ENCODE peak calls at places on chromosomes 16 and 17, in six cellular contexts. Q is GM12865, W is uterus, R is stomach, A is body of pancreas, U is astrocyte of the spinal cord. F is an unnamed sample.

GRCh38 chr16:52690468-52690867 is 143.5 kb upstream of the TOX3 start:
- DNase-seq in Q (no peak), W (no peak), R (no peak), A (no peak), U (no peak), F (no peak)

GRCh38 chr16:27966756-27967155 is 96.8 kb downstream of the GSG1L start:
- DNase-seq in Q (no peak), W (no peak), R (no peak), A (no peak), U (no peak), F (no peak)

GRCh38 chr17:59361916-59362810 is 30.7 kb downstream of the YPEL2 start:
- DNase-seq in Q (peak), W (no peak), R (no peak), A (no peak), U (peak), F (no peak)

GRCh38 chr16:30395155-30395991 is at the start of gene ZNF48:
- DNase-seq in Q (peak), W (peak), R (peak), A (peak), U (peak), F (peak)

GRCh38 chr16:69613283-69614154 is 47.8 kb downstream of the NFAT5 start:
- DNase-seq in Q (peak), W (no peak), R (no peak), A (peak), U (peak), F (peak)

GRCh38 chr16:66606000-66606751 is 1.7 kb downstream of the CMTM3 start:
- DNase-seq in Q (peak), W (no peak), R (no peak), A (no peak), U (no peak), F (peak)

GRCh38 chr17:68783861-68784260 is 171.3 kb downstream of the ABCA8 start:
- DNase-seq in Q (no peak), W (no peak), R (no peak), A (no peak), U (no peak), F (no peak)

GRCh38 chr17:36807496-36808180 is 129.6 kb upstream of the LHX1 start:
- DNase-seq in Q (no peak), W (no peak), R (no peak), A (no peak), U (no peak), F (no peak)

GRCh38 chr16:53022374-53022773 is 30.3 kb downstream of the CHD9NB start:
- DNase-seq in Q (peak), W (no peak), R (peak), A (peak), U (peak), F (peak)

GRCh38 chr17:67855504-67856324 is 30.4 kb downstream of the BPTF start:
- DNase-seq in Q (peak), W (no peak), R (no peak), A (no peak), U (no peak), F (no peak)

GRCh38 chr16:88634994-88635670 is 3.2 kb upstream of the IL17C start:
- DNase-seq in Q (no peak), W (no peak), R (no peak), A (no peak), U (no peak), F (no peak)

GRCh38 chr17:5821813-5822212 is 237.5 kb upstream of the NLRP1 start:
- DNase-seq in Q (no peak), W (no peak), R (no peak), A (no peak), U (no peak), F (no peak)

GRCh38 chr16:16148755-16149154 is 74.5 kb downstream of the ABCC6 start:
- DNase-seq in Q (no peak), W (no peak), R (no peak), A (no peak), U (no peak), F (no peak)

GRCh38 chr17:64920026-64920418 is 744 bp upstream of the LRRC37A3 start:
- DNase-seq in Q (peak), W (peak), R (no peak), A (no peak), U (no peak), F (peak)

GRCh38 chr17:72886622-72887021 is 205.9 kb downstream of the SLC39A11 start:
- DNase-seq in Q (peak), W (no peak), R (no peak), A (no peak), U (no peak), F (no peak)

GRCh38 chr16:46871587-46871986 is 12.6 kb upstream of the GPT2 start:
- DNase-seq in Q (no peak), W (no peak), R (no peak), A (no peak), U (no peak), F (no peak)

GRCh38 chr17:69539781-69540319 is 125.4 kb downstream of the MAP2K6 start:
- DNase-seq in Q (no peak), W (no peak), R (no peak), A (no peak), U (peak), F (no peak)

GRCh38 chr17:82097187-82097918 is 683 bp downstream of the FASN start:
- DNase-seq in Q (peak), W (peak), R (peak), A (peak), U (peak), F (peak)

GRCh38 chr17:40517981-40518380 is 16.6 kb upstream of the TNS4 start:
- DNase-seq in Q (no peak), W (peak), R (no peak), A (no peak), U (no peak), F (no peak)

GRCh38 chr17:50079334-50080095 is 15.6 kb upstream of the PDK2 start:
- DNase-seq in Q (peak), W (no peak), R (peak), A (peak), U (no peak), F (peak)

GRCh38 chr17:64008830-64009229 is 10.7 kb downstream of the PRR29 start:
- DNase-seq in Q (no peak), W (no peak), R (no peak), A (no peak), U (no peak), F (no peak)

GRCh38 chr16:66856801-66857200 is 12.6 kb downstream of the CA7 start:
- DNase-seq in Q (no peak), W (no peak), R (no peak), A (no peak), U (no peak), F (no peak)

GRCh38 chr16:79862601-79863000 is 262.1 kb upstream of the MAF start:
- DNase-seq in Q (no peak), W (no peak), R (no peak), A (no peak), U (no peak), F (no peak)

GRCh38 chr17:2239882-2240430 is 63.6 kb downstream of the SMG6 start:
- DNase-seq in Q (peak), W (peak), R (peak), A (no peak), U (peak), F (no peak)

GRCh38 chr17:80111702-80112470 is 10.5 kb downstream of the GAA start:
- DNase-seq in Q (no peak), W (no peak), R (peak), A (no peak), U (no peak), F (peak)

GRCh38 chr16:3610698-3611144 is 685 bp downstream of the SLX4 start:
- DNase-seq in Q (peak), W (no peak), R (no peak), A (no peak), U (peak), F (no peak)

GRCh38 chr17:16453493-16453851 is 38.1 kb downstream of the TRPV2 start:
- DNase-seq in Q (no peak), W (no peak), R (no peak), A (no peak), U (no peak), F (no peak)

GRCh38 chr16:14354561-14355351 is 275.3 kb downstream of the PARN start:
- DNase-seq in Q (peak), W (no peak), R (no peak), A (no peak), U (no peak), F (no peak)

GRCh38 chr17:65292430-65292829 is 155.3 kb downstream of the RGS9 start:
- DNase-seq in Q (no peak), W (no peak), R (no peak), A (no peak), U (no peak), F (no peak)

GRCh38 chr16:56617212-56618085 is 8.1 kb upstream of the MT1E start:
- DNase-seq in Q (no peak), W (peak), R (peak), A (peak), U (peak), F (no peak)

GRCh38 chr17:2192367-2193028 is 111.1 kb downstream of the SMG6 start:
- DNase-seq in Q (peak), W (no peak), R (no peak), A (no peak), U (peak), F (no peak)

GRCh38 chr17:38564869-38565268 is 40.9 kb downstream of the SRCIN1 start:
- DNase-seq in Q (no peak), W (no peak), R (no peak), A (no peak), U (no peak), F (peak)

GRCh38 chr16:6209355-6209930 is 1111.8 kb upstream of the EEF2KMT start:
- DNase-seq in Q (no peak), W (no peak), R (no peak), A (no peak), U (no peak), F (peak)

GRCh38 chr17:81397314-81398169 is 2.3 kb downstream of the BAHCC1 start:
- DNase-seq in Q (no peak), W (no peak), R (peak), A (peak), U (peak), F (peak)

GRCh38 chr16:56211471-56211944 is 20.2 kb downstream of the GNAO1 start:
- DNase-seq in Q (no peak), W (no peak), R (no peak), A (no peak), U (no peak), F (no peak)

GRCh38 chr16:15493416-15494181 is 59.2 kb downstream of the BMERB1 start:
- DNase-seq in Q (no peak), W (peak), R (no peak), A (no peak), U (peak), F (peak)

GRCh38 chr17:19331134-19331533 is 31.4 kb downstream of the B9D1 start:
- DNase-seq in Q (no peak), W (peak), R (peak), A (no peak), U (peak), F (no peak)

DNA sequence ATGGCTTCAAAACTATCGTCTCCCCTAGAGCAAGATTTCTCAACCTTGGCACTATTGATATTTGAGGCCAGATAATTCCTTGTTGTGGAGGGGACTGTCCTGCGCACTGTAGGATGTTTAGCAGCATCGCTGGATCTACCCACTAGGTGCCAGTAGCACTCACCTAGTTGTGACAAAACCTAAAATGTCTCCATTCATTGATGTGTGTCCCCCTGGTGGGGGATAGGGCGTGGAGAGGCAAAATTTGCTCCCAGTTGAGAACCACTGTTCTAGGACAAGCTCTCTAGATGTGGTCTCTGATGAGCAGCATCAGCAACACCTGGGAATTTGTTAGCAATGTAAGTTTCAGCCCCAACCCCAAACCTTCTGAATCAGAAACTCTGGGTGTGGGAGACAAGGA is 259.0 kb downstream of the XYLT1 start:
- DNase-seq in Q (peak), W (no peak), R (no peak), A (no peak), U (no peak), F (peak)
- TF ChIP-seq CTCF in Q (peak), W (peak), R (no peak), A (no peak), U (peak), F (peak)

GRCh38 chr17:76399175-76400172 is 15.1 kb downstream of the SPHK1 start:
- DNase-seq in Q (no peak), W (no peak), R (no peak), A (no peak), U (no peak), F (no peak)
- H3K4me3 ChIP-seq in Q (no peak), W (no peak), R (no peak), A (no peak), U (no peak), F (no peak)

DNA sequence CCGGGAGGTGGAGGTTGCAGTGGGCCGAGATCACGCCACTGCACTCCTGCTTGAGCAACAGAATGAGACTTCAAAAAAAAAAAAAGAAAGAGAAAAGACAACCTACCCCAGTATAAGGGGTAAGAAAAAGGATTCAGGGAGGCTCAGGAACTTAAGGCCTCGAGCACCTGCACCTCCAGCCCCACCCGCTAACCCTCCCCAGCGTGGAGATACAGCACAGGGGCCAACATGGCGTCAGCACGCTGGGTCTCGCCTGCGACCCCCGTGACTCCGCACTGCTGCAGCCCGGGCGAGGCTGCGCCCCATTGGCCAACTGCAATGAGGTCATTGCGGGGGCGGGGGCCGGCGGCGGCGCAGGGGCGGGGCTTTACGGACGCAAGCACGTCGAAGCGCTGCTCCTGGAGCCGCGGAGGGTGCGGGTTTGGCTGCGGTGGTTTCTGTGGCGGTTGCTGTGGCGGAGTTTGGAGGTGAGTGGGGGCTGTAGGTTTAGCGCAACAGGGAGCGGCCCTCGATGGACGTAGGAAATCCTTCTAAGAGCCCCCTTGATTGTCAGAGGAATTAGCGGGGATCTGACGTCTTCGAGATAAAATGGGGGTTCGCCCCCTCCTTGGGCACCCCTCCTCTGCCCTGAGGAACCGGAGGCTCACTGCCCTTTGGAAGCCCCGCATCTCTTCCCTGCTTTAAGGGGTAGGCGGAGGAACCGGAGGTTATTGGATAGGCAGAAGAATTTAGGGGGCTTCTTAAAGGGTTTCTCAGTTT is at the start of gene ATP6V0A1:
- DNase-seq in Q (peak), W (peak), R (peak), A (peak), U (peak), F (peak)
- TF ChIP-seq CTCF in Q (no peak), W (no peak), R (no peak), A (no peak), U (no peak), F (no peak)

DNA sequence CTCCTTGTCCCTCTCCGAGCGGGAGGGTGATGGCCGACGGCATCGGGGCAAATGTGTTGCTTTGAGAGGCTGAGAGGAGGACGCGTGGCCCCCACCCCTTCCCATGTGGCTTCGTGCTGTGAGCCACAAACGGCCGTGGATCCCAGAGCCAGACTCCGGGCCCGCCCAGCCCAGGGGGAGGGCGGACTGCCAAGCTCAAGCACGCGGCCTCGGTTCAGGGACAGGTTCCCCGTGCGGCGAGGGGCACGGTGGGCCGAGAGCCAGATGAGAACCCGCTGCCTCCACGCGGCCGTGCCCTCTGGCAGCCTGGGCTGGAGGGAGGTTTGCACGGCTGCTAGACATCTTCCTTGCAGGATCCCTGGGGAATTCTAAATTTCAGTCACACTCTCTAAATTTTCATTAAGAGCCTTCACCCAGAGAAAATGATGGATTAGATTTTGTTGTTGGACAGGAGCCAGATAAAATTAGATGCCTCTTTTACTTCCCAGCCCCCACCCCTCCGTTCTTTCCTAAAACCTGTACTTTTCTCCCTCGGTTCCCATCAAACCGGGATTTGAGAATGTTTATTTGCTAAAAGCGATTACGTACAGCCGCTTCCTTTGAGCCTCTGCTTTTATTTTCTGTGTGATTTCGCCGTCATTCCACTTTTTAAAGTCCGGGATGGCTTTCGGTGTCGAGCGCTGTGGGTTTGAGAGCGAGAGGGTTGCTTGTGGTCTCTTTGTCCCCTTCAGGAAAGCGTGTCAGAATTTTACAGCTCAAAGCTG is 24.9 kb upstream of the GNG13 start:
- DNase-seq in Q (no peak), W (peak), R (no peak), A (peak), U (no peak), F (no peak)
- H3K4me3 ChIP-seq in Q (no peak), W (no peak), R (no peak), A (no peak), U (no peak), F (no peak)